ENCODE peak calls at places on chromosomes 7 and 10, in five cellular contexts. Z is endodermal cell, V is SJSA1, A is mammary epithelial cell, I is thoracic aorta. M is an unnamed sample.
A peak's percentile ranks its signal among the peaks of the same experiment; 100 is the strongest.

GRCh38 chr7:25949672-25950487 is 202.1 kb upstream of the NFE2L3 start:
- DNase-seq in Z (peak; percentile 83), V (no peak), A (no peak), I (no peak), M (peak; percentile 47)

GRCh38 chr7:108408294-108409004 is 47.8 kb downstream of the NRCAM start:
- DNase-seq in Z (no peak), V (no peak), A (no peak), I (no peak), M (no peak)

GRCh38 chr10:19331164-19331563 is 282.6 kb downstream of the MALRD1 start:
- DNase-seq in Z (no peak), V (no peak), A (no peak), I (no peak), M (no peak)

GRCh38 chr7:98119257-98119918 is 12.7 kb downstream of the LMTK2 start:
- DNase-seq in Z (no peak), V (peak; percentile 45), A (peak; percentile 72), I (no peak), M (no peak)

GRCh38 chr7:111274882-111275281 is 184.0 kb downstream of the LRRN3 start:
- DNase-seq in Z (no peak), V (no peak), A (no peak), I (no peak), M (no peak)

GRCh38 chr7:151408498-151408838 is 1.4 kb downstream of the WDR86 start:
- DNase-seq in Z (no peak), V (no peak), A (no peak), I (no peak), M (no peak)

GRCh38 chr10:50552771-50553535 is 70.8 kb downstream of the SGMS1 start:
- DNase-seq in Z (peak; percentile 62), V (peak; percentile 22), A (no peak), I (no peak), M (no peak)

GRCh38 chr10:101244321-101245050 is 15.2 kb upstream of the LBX1 start:
- DNase-seq in Z (no peak), V (no peak), A (no peak), I (no peak), M (no peak)

GRCh38 chr7:112205348-112206237 is 606 bp downstream of the DOCK4 start:
- DNase-seq in Z (peak; percentile 89), V (no peak), A (peak; percentile 65), I (no peak), M (peak; percentile 71)

GRCh38 chr7:111459065-111459756 is 103.1 kb downstream of the IMMP2L start:
- DNase-seq in Z (no peak), V (no peak), A (no peak), I (no peak), M (no peak)

GRCh38 chr10:127827354-127828140 is 65.2 kb downstream of the CLRN3 start:
- DNase-seq in Z (peak; percentile 36), V (no peak), A (no peak), I (no peak), M (no peak)

GRCh38 chr7:97116308-97116707 is 1.2 kb upstream of the SDHAF3 start:
- DNase-seq in Z (no peak), V (no peak), A (no peak), I (no peak), M (no peak)

GRCh38 chr7:157635148-157635500 is 298.3 kb downstream of the DNAJB6 start:
- DNase-seq in Z (peak; percentile 17), V (no peak), A (no peak), I (no peak), M (no peak)

DNA sequence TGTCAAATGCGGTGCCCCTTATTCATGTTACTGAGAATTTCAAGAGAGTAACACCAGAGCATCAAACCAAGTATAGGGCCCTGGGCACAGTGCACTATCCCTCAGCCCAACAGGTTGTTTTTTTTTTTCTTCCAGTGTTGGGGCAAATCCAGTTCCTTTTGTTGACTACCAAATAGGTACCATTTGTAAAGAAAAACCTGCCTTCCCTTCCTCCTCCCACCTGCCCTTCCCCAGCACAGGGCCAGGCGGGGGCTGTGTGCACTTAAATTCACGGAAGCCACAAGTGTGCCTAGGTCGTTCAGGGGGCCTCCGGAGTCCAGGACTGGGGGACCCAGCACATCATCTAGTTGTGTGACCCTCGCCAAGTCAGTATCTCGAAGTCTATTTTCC is 592 bp upstream of the SFXN4 start:
- DNase-seq in Z (no peak), V (no peak), A (no peak), I (no peak), M (no peak)
- H3K27ac ChIP-seq in Z (no peak overlapping the region), V (peak overlapping the region; percentile 59), A (peak overlapping the region; percentile 46), I (peak overlapping the region; percentile 82), M (peak overlapping the region; percentile 87)

DNA sequence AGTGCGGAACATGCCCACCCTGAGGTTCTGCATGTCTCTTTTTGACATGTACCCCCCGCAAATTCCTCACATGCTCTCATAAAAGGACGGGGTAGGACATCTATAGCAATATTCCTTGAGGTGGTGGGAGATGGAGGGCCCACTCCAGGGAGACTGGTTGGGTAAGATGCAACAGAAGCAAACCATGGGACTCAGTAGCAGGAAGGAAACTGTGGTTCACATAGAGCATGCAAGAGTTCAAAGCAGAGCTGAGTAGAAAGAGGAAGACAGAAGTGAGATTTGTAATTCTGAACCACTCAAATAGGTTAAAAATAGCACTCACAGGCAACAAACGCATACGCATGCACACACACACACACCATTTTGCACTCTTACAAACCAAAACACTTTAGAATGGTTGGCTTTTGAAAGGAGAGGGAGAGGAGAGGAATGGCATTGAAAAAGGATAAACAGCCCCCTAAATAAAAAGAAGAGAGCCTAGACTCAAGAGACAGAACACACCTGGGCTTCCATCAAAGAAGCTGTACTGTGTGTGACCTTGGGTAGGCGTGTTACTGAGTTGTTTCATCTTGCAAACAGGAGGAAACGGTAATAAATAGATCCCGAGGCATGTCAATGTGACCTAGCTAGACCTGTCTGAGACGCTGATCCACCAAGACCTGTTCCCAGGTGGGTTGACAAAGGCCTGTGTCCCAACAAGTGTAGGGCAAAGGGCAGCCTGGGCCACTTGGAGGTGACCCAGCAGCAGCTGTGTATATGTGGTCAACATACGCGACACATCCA is 77.6 kb upstream of the LRRC4 start:
- DNase-seq in Z (no peak), V (no peak), A (no peak), I (no peak), M (peak; percentile 51)
- H3K4me3 ChIP-seq in Z (no peak overlapping the region), V (no peak overlapping the region), A (no peak overlapping the region), I (no peak overlapping the region), M (no peak overlapping the region)

GRCh38 chr7:82317760-82318159 is 125.8 kb downstream of the CACNA2D1 start:
- DNase-seq in Z (no peak), V (no peak), A (no peak), I (no peak), M (no peak)
- H3K27ac ChIP-seq in Z (no peak overlapping the region), V (no peak overlapping the region), A (no peak overlapping the region), I (no peak overlapping the region), M (no peak overlapping the region)

GRCh38 chr10:102776779-102777417 is 33.1 kb downstream of the WBP1L start:
- DNase-seq in Z (peak; percentile 90), V (peak; percentile 91), A (peak; percentile 91), I (peak; percentile 85), M (no peak)

GRCh38 chr10:102773986-102774385 is 30.2 kb downstream of the WBP1L start:
- DNase-seq in Z (no peak), V (no peak), A (no peak), I (no peak), M (no peak)

GRCh38 chr10:102773320-102773719 is 29.6 kb downstream of the WBP1L start:
- DNase-seq in Z (no peak), V (no peak), A (no peak), I (no peak), M (no peak)

GRCh38 chr10:102775973-102776669 is 32.4 kb downstream of the WBP1L start:
- DNase-seq in Z (peak; percentile 69), V (peak; percentile 72), A (no peak), I (peak; percentile 82), M (peak; percentile 69)

GRCh38 chr10:102775201-102775972 is 31.6 kb downstream of the WBP1L start:
- DNase-seq in Z (no peak), V (no peak), A (no peak), I (peak; percentile 70), M (peak; percentile 81)
- H3K4me3 ChIP-seq in Z (peak overlapping the region; percentile 74), V (peak overlapping the region; percentile 18), A (no peak overlapping the region), I (peak overlapping the region; percentile 74), M (peak overlapping the region; percentile 28)

DNA sequence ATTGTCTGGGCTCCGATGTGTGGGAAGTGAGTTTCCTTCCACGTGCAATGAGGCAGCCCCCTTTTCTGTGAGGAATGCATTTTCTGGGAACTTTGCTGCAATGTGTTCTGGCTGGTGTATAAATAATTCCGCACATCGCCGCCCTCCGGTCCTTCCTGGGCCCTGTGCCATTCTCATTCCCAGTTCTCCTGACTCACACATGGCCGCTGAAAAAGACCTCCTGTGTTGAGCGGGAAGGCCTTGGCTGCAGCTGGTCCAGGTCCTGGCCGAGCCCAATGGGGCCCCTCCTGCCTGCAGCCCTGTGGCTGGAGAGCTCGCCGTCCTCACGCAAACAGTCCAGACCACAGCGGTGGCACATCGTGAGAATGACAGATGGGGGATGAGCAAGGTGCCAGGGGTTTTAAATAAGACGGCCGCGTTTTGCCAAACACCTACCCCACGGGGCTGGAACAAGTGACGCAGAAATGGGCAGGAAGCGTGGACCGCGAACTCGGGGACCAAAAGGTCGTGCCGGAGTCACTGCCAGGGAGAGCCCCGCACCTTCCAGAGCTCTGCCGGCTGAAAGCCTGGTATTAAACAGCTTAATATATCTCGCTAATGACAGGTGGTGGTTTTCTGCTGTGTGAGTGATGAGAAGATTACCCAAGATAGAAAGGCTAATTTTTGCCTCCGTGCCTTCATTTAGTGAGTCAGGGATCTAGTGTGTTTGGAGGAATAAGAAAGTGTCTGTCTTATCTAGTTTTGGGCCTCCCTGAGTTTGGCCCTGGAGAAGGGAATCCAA is 37.0 kb downstream of the FAM20C start:
- DNase-seq in Z (no peak), V (peak; percentile 87), A (no peak), I (peak; percentile 90), M (no peak)
- H3K27ac ChIP-seq in Z (no peak overlapping the region), V (peak overlapping the region; percentile 44), A (no peak overlapping the region), I (peak overlapping the region; percentile 96), M (no peak overlapping the region)

GRCh38 chr10:47121336-47121735 is 178.7 kb upstream of the GDF10 start:
- DNase-seq in Z (no peak), V (no peak), A (no peak), I (no peak), M (no peak)
- H3K4me3 ChIP-seq in Z (no peak overlapping the region), V (no peak overlapping the region), A (no peak overlapping the region), I (no peak overlapping the region), M (no peak overlapping the region)

GRCh38 chr7:142263598-142264380 is 5.9 kb upstream of the PRSS58 start:
- DNase-seq in Z (no peak), V (peak; percentile 56), A (peak; percentile 52), I (no peak), M (no peak)
- H3K27ac ChIP-seq in Z (no peak overlapping the region), V (no peak overlapping the region), A (no peak overlapping the region), I (no peak overlapping the region), M (no peak overlapping the region)

GRCh38 chr7:30322656-30323355 is 38.4 kb downstream of the ZNRF2 start:
- DNase-seq in Z (no peak), V (no peak), A (peak; percentile 87), I (no peak), M (no peak)
- H3K4me3 ChIP-seq in Z (no peak overlapping the region), V (no peak overlapping the region), A (no peak overlapping the region), I (peak overlapping the region; percentile 53), M (no peak overlapping the region)

M was measured in right lobe of liver.